ENCODE peak calls at places on chromosomes 12 and 14, in five cellular contexts. S is heart left ventricle, K is transverse colon, D is ovary, R is Peyer's patch. A is an unnamed sample.

GRCh38 chr12:101939856-101940265 is 62.5 kb downstream of the DRAM1 start:
- DNase-seq in K (peak), S (peak), D (peak), R (peak), A (no peak)

GRCh38 chr14:75753696-75754095 is 92.7 kb downstream of the TTLL5 start:
- DNase-seq in R (no peak), S (no peak), D (no peak), K (no peak), A (no peak)

GRCh38 chr12:11804130-11804529 is 154.7 kb downstream of the ETV6 start:
- DNase-seq in S (no peak), R (no peak), K (no peak), D (no peak), A (no peak)

GRCh38 chr12:105933671-105934665 is 204.8 kb downstream of the NUAK1 start:
- DNase-seq in S (no peak), K (peak), R (no peak), D (no peak), A (no peak)

GRCh38 chr12:90099288-90099687 is 390.6 kb upstream of the ATP2B1 start:
- DNase-seq in K (no peak), S (no peak), D (no peak), R (no peak), A (no peak)

GRCh38 chr14:92473261-92473946 is 40.2 kb upstream of the RIN3 start:
- DNase-seq in S (peak), K (peak), R (no peak), D (no peak), A (peak)

GRCh38 chr14:79016828-79017505 is 846.8 kb downstream of the NRXN3 start:
- DNase-seq in S (no peak), K (no peak), R (no peak), D (no peak), A (no peak)

GRCh38 chr14:65159281-65160062 is 57.2 kb upstream of the MAX start:
- DNase-seq in D (no peak), K (no peak), R (no peak), S (no peak), A (no peak)

GRCh38 chr12:69331846-69332684 is 16.1 kb upstream of the LYZ start:
- DNase-seq in R (no peak), K (no peak), D (no peak), S (no peak), A (no peak)

GRCh38 chr14:60106341-60106740 is 14.6 kb downstream of the PCNX4 start:
- DNase-seq in D (no peak), S (no peak), K (no peak), R (no peak), A (no peak)

GRCh38 chr12:118035194-118036041 is 18.9 kb downstream of the RFC5 start:
- DNase-seq in K (peak), R (no peak), D (no peak), S (no peak), A (no peak)

GRCh38 chr12:6963741-6964446 is 6.6 kb downstream of the PHB2 start:
- DNase-seq in K (no peak), S (peak), D (peak), R (no peak), A (no peak)

GRCh38 chr12:117854339-117855012 is 114.3 kb downstream of the KSR2 start:
- DNase-seq in K (peak), D (peak), R (no peak), S (no peak), A (no peak)

GRCh38 chr14:24458736-24459135 is 16.2 kb upstream of the SDR39U1 start:
- DNase-seq in R (no peak), K (no peak), D (no peak), S (no peak), A (no peak)

GRCh38 chr14:20458031-20458789 is 3.0 kb downstream of the PIP4P1 start:
- DNase-seq in R (no peak), S (no peak), K (no peak), D (no peak), A (no peak)
- TF ChIP-seq POLR2A in R (no peak), S (no peak), K (no peak), D (no peak), A (no peak)

DNA sequence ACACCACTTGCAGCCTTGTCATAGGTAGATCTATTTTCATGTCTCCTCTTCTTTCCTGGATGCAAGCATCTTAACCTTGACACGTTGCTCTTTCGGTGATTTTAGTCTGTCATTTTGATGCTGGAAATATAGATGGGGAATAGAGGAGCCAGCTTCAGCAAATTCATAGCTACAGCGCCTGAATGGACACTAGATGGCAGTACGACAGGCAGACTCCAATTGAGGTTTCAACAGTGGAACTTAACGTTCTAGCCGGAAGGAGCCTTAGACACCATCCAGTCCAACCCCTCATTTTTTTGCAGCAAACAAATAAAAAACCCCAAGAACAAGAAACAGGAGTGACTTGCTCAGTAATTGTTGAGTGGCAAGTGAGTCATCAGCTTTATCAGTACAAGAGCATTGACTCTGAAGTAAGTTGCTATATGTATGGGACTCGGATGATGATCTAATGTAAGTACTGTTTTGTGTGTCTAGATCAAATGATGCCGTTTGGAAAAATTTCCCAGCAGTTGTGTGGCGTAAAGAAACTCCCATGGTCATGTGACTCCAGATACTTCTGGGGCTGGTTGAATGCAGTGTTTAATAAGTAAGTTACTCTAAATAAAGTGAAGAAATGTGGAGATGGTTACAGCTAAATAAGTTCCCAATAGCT is 9.0 kb downstream of the DMAC2L start:
- DNase-seq in D (peak), R (peak), K (peak), S (no peak), A (no peak)
- TF ChIP-seq POLR2A in D (no peak), R (no peak), K (no peak), S (no peak), A (no peak)

DNA sequence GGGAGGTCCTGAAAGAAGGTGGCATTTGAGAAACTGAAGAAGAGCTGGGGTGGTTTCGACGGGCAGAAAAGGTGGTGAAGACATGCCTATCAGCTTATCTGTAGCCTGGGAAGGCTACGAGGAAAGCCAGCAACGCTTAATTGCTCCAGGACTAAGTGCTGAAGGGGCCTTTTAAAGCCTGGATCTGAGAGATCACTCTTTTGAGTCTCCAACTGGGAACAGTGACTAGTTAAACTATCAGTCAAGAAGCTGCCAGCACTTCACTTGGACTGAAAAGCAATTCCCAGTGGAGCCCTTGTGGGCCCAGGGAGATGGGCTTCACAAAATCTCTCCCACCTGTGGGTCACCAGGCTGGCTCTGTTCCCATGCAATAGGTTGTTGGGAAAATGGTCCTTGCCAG is 276.6 kb downstream of the PCNX1 start:
- DNase-seq in S (no peak), K (no peak), R (no peak), D (no peak), A (no peak)
- TF ChIP-seq POLR2A in S (no peak), K (no peak), R (no peak), D (no peak), A (no peak)

GRCh38 chr12:98503593-98504367 is 11.6 kb upstream of the TMPO start:
- DNase-seq in S (peak), D (peak), R (peak), K (peak), A (peak)
- TF ChIP-seq POLR2A in S (no peak), D (peak), R (no peak), K (peak), A (no peak)